ENCODE peak calls at places on chromosome 19, in eight cellular contexts. O is GM23338; Z is DND-41; A is CD8-positive, alpha-beta T cell; M is body of pancreas; D is A673; H is lower lobe of right lung; X is psoas muscle. J is an unnamed sample.

GRCh38 chr19:42325896-42326771 is 699 bp downstream of the MEGF8 start:
- DNase-seq in X (peak), D (no peak), Z (peak), H (no peak), M (peak), O (peak), A (peak), J (peak)

GRCh38 chr19:5787554-5788182 is 3.1 kb upstream of the PRR22 start:
- DNase-seq in Z (no peak), M (no peak), X (no peak), O (no peak), H (no peak), D (no peak), A (no peak), J (no peak)

GRCh38 chr19:1016647-1017114 is 4.2 kb downstream of the TMEM259 start:
- DNase-seq in O (no peak), D (no peak), X (no peak), M (no peak), A (no peak), H (no peak), Z (no peak), J (no peak)

GRCh38 chr19:41705393-41706174 is 2.8 kb upstream of the CEACAM5 start:
- DNase-seq in Z (peak), M (peak), A (peak), D (peak), X (no peak), O (peak), H (no peak), J (peak)

GRCh38 chr19:18908917-18909619 is 10.1 kb downstream of the COPE start:
- DNase-seq in D (no peak), X (no peak), Z (no peak), O (no peak), A (no peak), M (no peak), H (no peak), J (no peak)

GRCh38 chr19:46080561-46080960 is 39.8 kb upstream of the IGFL4 start:
- DNase-seq in O (no peak), M (no peak), H (no peak), A (no peak), Z (no peak), X (no peak), D (no peak), J (peak)

GRCh38 chr19:13463296-13463695 is 43.0 kb downstream of the CACNA1A start:
- DNase-seq in O (peak), Z (peak), D (peak), H (no peak), M (no peak), X (no peak), A (no peak), J (peak)

GRCh38 chr19:41001243-41001971 is 10.3 kb downstream of the CYP2B6 start:
- DNase-seq in O (peak), A (no peak), M (no peak), X (no peak), D (peak), Z (no peak), H (no peak), J (no peak)

GRCh38 chr19:590396-590745 is 690 bp downstream of the HCN2 start:
- DNase-seq in M (no peak), O (no peak), X (no peak), Z (no peak), H (no peak), D (peak), A (peak), J (no peak)

GRCh38 chr19:21698215-21698614 is 69.2 kb downstream of the ZNF100 start:
- DNase-seq in M (no peak), H (no peak), Z (no peak), X (no peak), O (peak), A (no peak), D (peak), J (no peak)

GRCh38 chr19:15199652-15200574 is 882 bp downstream of the NOTCH3 start:
- DNase-seq in X (no peak), H (no peak), M (peak), Z (peak), A (no peak), O (peak), D (no peak), J (peak)

GRCh38 chr19:2171349-2172145 is 7.8 kb downstream of the DOT1L start:
- DNase-seq in D (no peak), Z (peak), H (peak), A (peak), M (peak), O (peak), X (peak), J (no peak)

GRCh38 chr19:16380943-16381755 is 56.5 kb downstream of the KLF2 start:
- DNase-seq in H (peak), A (no peak), Z (no peak), O (no peak), M (no peak), X (no peak), D (no peak), J (no peak)

GRCh38 chr19:16381756-16382401 is 57.3 kb downstream of the KLF2 start:
- DNase-seq in M (peak), D (no peak), O (no peak), A (no peak), X (peak), H (no peak), Z (no peak), J (no peak)

GRCh38 chr19:16383584-16384161 is 59.0 kb downstream of the KLF2 start:
- DNase-seq in X (no peak), M (no peak), D (no peak), A (no peak), Z (no peak), O (no peak), H (no peak), J (no peak)

GRCh38 chr19:16384688-16385087 is 60.1 kb downstream of the KLF2 start:
- DNase-seq in A (no peak), O (no peak), M (no peak), X (peak), Z (no peak), D (no peak), H (no peak), J (no peak)

GRCh38 chr19:16382775-16383543 is 58.3 kb downstream of the KLF2 start:
- DNase-seq in M (peak), O (peak), Z (peak), A (peak), X (peak), H (peak), D (peak), J (peak)
- H3K27ac ChIP-seq in M (peak), O (no peak), Z (no peak), A (peak), X (peak), H (peak), D (no peak), J (no peak)

DNA sequence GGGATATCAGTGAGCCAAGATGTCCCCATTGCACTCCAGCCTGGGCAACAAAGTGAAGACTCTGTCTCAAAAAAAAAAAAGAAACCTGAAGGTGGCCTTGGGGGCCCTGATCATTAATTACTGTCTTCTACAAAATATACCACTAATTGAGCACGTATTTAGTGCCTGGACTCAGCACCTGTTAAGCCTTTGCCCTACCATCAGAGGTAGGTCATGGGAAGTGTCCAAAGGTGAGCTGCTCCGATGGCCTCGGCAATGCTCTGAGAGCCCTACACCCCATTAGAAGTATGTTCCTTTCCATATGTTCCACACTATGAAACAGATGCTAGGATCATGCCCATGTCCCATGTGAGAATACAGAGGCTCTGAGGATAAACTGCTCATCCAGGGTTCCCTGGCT is 20.9 kb downstream of the NOSIP start:
- DNase-seq in O (no peak), Z (no peak), H (no peak), A (no peak), M (no peak), X (no peak), D (no peak), J (no peak)
- H3K27ac ChIP-seq in O (no peak), Z (no peak), H (no peak), A (peak), M (peak), X (peak), D (no peak), J (peak)

DNA sequence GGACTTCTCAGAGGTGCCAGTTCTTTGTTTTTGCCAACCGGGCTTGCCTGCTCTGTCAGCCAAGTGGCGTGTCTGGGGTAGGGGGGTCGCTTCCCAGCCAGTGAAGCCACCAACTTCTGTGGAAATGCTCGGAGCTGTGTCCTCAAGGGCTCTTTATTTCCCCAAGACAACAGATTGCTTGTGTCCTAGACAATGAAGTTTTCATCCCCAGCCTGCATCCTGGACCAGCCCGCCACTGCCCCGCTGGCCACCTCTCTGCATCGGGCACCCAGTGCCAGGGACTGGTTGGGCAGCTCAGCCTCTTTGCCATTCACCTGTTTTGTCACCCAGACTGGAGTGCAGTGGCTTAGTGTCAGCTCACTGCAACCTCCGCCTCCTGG is 3.7 kb downstream of the RAB11B start:
- DNase-seq in H (no peak), M (no peak), D (no peak), Z (no peak), X (no peak), A (no peak), O (no peak), J (no peak)
- H3K27ac ChIP-seq in H (peak), M (peak), D (peak), Z (no peak), X (peak), A (no peak), O (no peak), J (peak)

DNA sequence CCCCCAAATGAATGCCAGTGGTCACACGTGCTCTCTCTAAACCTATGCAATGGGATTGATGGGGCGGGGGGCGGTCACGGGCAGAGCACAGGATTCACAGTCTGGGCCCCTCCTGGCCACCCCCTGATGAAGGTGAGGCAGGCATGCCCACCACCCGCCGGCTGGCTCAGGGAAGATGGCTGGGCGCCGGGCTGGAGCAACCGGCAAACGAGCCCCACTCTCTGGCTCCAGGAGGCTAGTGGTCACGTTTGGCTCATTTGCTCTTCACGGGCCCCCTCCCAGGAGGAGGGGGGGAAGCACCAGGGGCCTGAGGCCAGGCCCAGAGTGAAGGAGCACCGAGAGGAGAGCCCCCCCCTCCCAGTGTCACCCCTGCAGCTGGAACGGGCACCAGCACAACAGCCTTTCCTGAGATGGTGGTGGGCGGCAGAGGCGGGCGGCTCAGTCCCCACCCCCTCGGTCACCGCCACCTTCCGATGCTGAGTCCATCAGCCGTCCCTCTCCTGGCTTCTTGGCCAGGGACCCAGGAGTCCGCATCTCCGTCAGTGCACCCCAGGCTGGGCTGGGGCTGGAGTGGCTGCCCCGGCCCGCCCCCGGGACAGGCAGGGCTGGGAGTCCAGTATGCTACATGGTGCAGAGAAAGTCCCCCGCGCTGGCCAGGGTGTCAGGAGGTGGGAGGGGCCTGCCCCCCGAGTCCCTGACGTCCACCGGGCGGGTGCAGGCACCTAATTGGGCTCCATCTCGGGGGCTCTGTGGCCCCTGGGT is 9.7 kb downstream of the BBC3 start:
- DNase-seq in M (no peak), H (no peak), O (no peak), D (no peak), A (no peak), Z (no peak), X (no peak), J (no peak)
- H3K27ac ChIP-seq in M (no peak), H (no peak), O (no peak), D (no peak), A (no peak), Z (no peak), X (no peak), J (no peak)

J was measured in SJCRH30.